ENCODE peak calls at places on chromosome 12, in ten cellular contexts. One of them, this sample, is unnamed.

GRCh38 chr12:127459687-127460086 is 807.3 kb upstream of the TMEM132C start:
- DNase-seq in Panc1: no peak
- DNase-seq in CD8-positive, alpha-beta T cell: no peak
- DNase-seq in upper lobe of right lung: no peak
- DNase-seq in stomach: no peak
- DNase-seq in colonic mucosa: no peak
- DNase-seq in psoas muscle: no peak
- DNase-seq in coronary artery: no peak
- DNase-seq in IMR-90: no peak
- DNase-seq in body of pancreas: no peak
- DNase-seq in this sample: no peak

GRCh38 chr12:57835366-57836288 is 10.9 kb downstream of the CTDSP2 start:
- DNase-seq in CD8-positive, alpha-beta T cell: no peak
- DNase-seq in upper lobe of right lung: no peak
- DNase-seq in stomach: no peak
- DNase-seq in coronary artery: no peak
- DNase-seq in IMR-90: no peak
- DNase-seq in colonic mucosa: no peak
- DNase-seq in psoas muscle: no peak
- DNase-seq in Panc1: no peak
- DNase-seq in body of pancreas: no peak
- DNase-seq in this sample: no peak

GRCh38 chr12:103169-103981 is 36.8 kb downstream of the IQSEC3 start:
- DNase-seq in Panc1: no peak
- DNase-seq in psoas muscle: no peak
- DNase-seq in coronary artery: no peak
- DNase-seq in CD8-positive, alpha-beta T cell: no peak
- DNase-seq in colonic mucosa: no peak
- DNase-seq in body of pancreas: no peak
- DNase-seq in IMR-90: no peak
- DNase-seq in stomach: no peak
- DNase-seq in upper lobe of right lung: peak; percentile 41
- DNase-seq in this sample: no peak

GRCh38 chr12:94460594-94460959 is 910 bp upstream of the CEP83 start:
- DNase-seq in psoas muscle: no peak
- DNase-seq in colonic mucosa: no peak
- DNase-seq in Panc1: no peak
- DNase-seq in body of pancreas: no peak
- DNase-seq in upper lobe of right lung: no peak
- DNase-seq in stomach: no peak
- DNase-seq in coronary artery: no peak
- DNase-seq in IMR-90: no peak
- DNase-seq in CD8-positive, alpha-beta T cell: no peak
- DNase-seq in this sample: no peak

GRCh38 chr12:67663121-67663520 is 14.6 kb downstream of the DYRK2 start:
- DNase-seq in IMR-90: peak; percentile 97
- DNase-seq in stomach: no peak
- DNase-seq in body of pancreas: no peak
- DNase-seq in colonic mucosa: no peak
- DNase-seq in Panc1: no peak
- DNase-seq in coronary artery: no peak
- DNase-seq in psoas muscle: no peak
- DNase-seq in upper lobe of right lung: no peak
- DNase-seq in CD8-positive, alpha-beta T cell: no peak
- DNase-seq in this sample: no peak

GRCh38 chr12:122790393-122791075 is 16.2 kb downstream of the CCDC62 start:
- DNase-seq in coronary artery: no peak
- DNase-seq in CD8-positive, alpha-beta T cell: no peak
- DNase-seq in stomach: no peak
- DNase-seq in psoas muscle: no peak
- DNase-seq in upper lobe of right lung: no peak
- DNase-seq in colonic mucosa: no peak
- DNase-seq in body of pancreas: no peak
- DNase-seq in IMR-90: peak; percentile 31
- DNase-seq in Panc1: no peak
- DNase-seq in this sample: no peak

GRCh38 chr12:58496411-58496810 is 423.9 kb downstream of the LRIG3 start:
- DNase-seq in Panc1: no peak
- DNase-seq in upper lobe of right lung: no peak
- DNase-seq in coronary artery: no peak
- DNase-seq in body of pancreas: no peak
- DNase-seq in psoas muscle: no peak
- DNase-seq in IMR-90: peak; percentile 30
- DNase-seq in stomach: no peak
- DNase-seq in colonic mucosa: no peak
- DNase-seq in CD8-positive, alpha-beta T cell: no peak
- DNase-seq in this sample: no peak

GRCh38 chr12:132238487-132239248 is 90.7 kb downstream of the GALNT9 start:
- DNase-seq in coronary artery: no peak
- DNase-seq in CD8-positive, alpha-beta T cell: no peak
- DNase-seq in IMR-90: no peak
- DNase-seq in colonic mucosa: no peak
- DNase-seq in stomach: no peak
- DNase-seq in Panc1: no peak
- DNase-seq in psoas muscle: no peak
- DNase-seq in upper lobe of right lung: no peak
- DNase-seq in body of pancreas: no peak
- DNase-seq in this sample: no peak

GRCh38 chr12:112711507-112711906 is 80.0 kb upstream of the RPH3A start:
- DNase-seq in body of pancreas: no peak
- DNase-seq in stomach: no peak
- DNase-seq in IMR-90: no peak
- DNase-seq in colonic mucosa: no peak
- DNase-seq in psoas muscle: no peak
- DNase-seq in coronary artery: no peak
- DNase-seq in upper lobe of right lung: no peak
- DNase-seq in Panc1: no peak
- DNase-seq in CD8-positive, alpha-beta T cell: no peak
- DNase-seq in this sample: no peak

GRCh38 chr12:112711026-112711425 is 80.5 kb upstream of the RPH3A start:
- DNase-seq in body of pancreas: no peak
- DNase-seq in psoas muscle: no peak
- DNase-seq in colonic mucosa: no peak
- DNase-seq in IMR-90: no peak
- DNase-seq in stomach: no peak
- DNase-seq in Panc1: no peak
- DNase-seq in CD8-positive, alpha-beta T cell: no peak
- DNase-seq in coronary artery: no peak
- DNase-seq in upper lobe of right lung: no peak
- DNase-seq in this sample: no peak

GRCh38 chr12:112714166-112714565 is 77.4 kb upstream of the RPH3A start:
- DNase-seq in psoas muscle: no peak
- DNase-seq in CD8-positive, alpha-beta T cell: no peak
- DNase-seq in Panc1: no peak
- DNase-seq in IMR-90: no peak
- DNase-seq in colonic mucosa: no peak
- DNase-seq in upper lobe of right lung: no peak
- DNase-seq in stomach: no peak
- DNase-seq in coronary artery: no peak
- DNase-seq in body of pancreas: no peak
- DNase-seq in this sample: no peak

DNA sequence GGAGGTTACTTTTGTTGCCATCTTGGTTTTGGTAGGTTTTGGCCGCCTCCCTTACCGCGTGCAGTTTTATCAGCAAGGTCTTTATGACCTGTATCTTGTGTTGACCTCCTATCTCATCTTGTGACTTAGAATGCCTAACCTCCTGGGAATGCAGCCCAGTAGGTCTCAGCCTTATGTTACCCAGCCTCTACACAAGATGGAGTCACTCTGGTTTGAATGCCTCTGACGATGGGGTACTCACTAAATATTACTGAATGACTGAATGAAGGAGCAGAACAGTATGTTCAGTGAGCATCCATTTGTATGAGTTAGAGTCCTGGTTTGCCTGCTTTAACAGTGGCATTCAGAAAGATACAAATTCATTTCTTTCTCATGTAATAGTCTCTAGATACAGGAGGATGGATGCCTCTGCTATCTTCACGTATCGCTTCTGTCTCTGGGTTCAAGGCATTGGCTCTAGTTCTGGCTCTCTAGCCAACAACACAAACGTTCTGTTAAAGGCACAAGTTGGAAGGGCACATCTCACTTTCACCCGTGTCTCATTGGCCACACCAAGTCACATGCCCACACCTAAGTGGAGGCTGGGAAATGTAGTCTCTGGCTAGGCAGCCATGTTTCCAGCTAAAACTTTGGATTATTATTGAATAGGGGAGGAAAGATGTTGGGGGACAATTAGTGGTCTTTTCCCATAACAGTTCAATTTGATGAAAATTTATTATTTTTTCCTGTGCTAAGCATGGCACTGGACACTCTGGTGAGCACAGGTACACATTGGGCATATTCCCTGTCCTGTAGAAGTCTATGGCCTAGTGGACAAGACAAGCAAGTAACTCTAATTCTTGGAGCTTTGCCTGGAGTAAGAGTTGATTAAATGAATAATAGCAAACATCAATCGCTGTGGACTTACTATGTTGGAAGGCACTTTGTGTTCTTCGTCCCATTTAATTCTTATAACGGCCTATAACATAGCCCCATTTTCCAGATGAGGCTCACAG is 75.2 kb upstream of the RPH3A start:
- DNase-seq in CD8-positive, alpha-beta T cell: no peak
- DNase-seq in coronary artery: no peak
- DNase-seq in upper lobe of right lung: no peak
- DNase-seq in Panc1: no peak
- DNase-seq in IMR-90: no peak
- DNase-seq in colonic mucosa: no peak
- DNase-seq in stomach: no peak
- DNase-seq in psoas muscle: no peak
- DNase-seq in body of pancreas: no peak
- DNase-seq in this sample: peak; percentile 47
- TF ChIP-seq CTCF in CD8-positive, alpha-beta T cell: no peak
- TF ChIP-seq CTCF in coronary artery: no peak
- TF ChIP-seq CTCF in upper lobe of right lung: no peak
- TF ChIP-seq CTCF in Panc1: no peak
- TF ChIP-seq CTCF in IMR-90: no peak
- TF ChIP-seq CTCF in colonic mucosa: no peak
- TF ChIP-seq CTCF in stomach: no peak
- TF ChIP-seq CTCF in psoas muscle: no peak
- TF ChIP-seq CTCF in body of pancreas: no peak
- TF ChIP-seq CTCF in this sample: no peak

GRCh38 chr12:107310621-107311020 is 217.3 kb upstream of the CRY1 start:
- DNase-seq in psoas muscle: no peak
- DNase-seq in IMR-90: no peak
- DNase-seq in coronary artery: no peak
- DNase-seq in body of pancreas: no peak
- DNase-seq in Panc1: no peak
- DNase-seq in upper lobe of right lung: no peak
- DNase-seq in CD8-positive, alpha-beta T cell: no peak
- DNase-seq in stomach: no peak
- DNase-seq in colonic mucosa: no peak
- DNase-seq in this sample: no peak

GRCh38 chr12:107309020-107309419 is 215.7 kb upstream of the CRY1 start:
- DNase-seq in stomach: no peak
- DNase-seq in colonic mucosa: no peak
- DNase-seq in coronary artery: no peak
- DNase-seq in CD8-positive, alpha-beta T cell: no peak
- DNase-seq in upper lobe of right lung: no peak
- DNase-seq in body of pancreas: no peak
- DNase-seq in psoas muscle: no peak
- DNase-seq in Panc1: no peak
- DNase-seq in IMR-90: no peak
- DNase-seq in this sample: no peak

GRCh38 chr12:107308310-107308709 is 215.0 kb upstream of the CRY1 start:
- DNase-seq in psoas muscle: no peak
- DNase-seq in stomach: no peak
- DNase-seq in CD8-positive, alpha-beta T cell: no peak
- DNase-seq in upper lobe of right lung: no peak
- DNase-seq in coronary artery: no peak
- DNase-seq in colonic mucosa: no peak
- DNase-seq in body of pancreas: no peak
- DNase-seq in IMR-90: no peak
- DNase-seq in Panc1: no peak
- DNase-seq in this sample: no peak

GRCh38 chr12:107306141-107306670 is 212.9 kb upstream of the CRY1 start:
- DNase-seq in colonic mucosa: no peak
- DNase-seq in upper lobe of right lung: no peak
- DNase-seq in CD8-positive, alpha-beta T cell: no peak
- DNase-seq in stomach: no peak
- DNase-seq in body of pancreas: no peak
- DNase-seq in psoas muscle: no peak
- DNase-seq in coronary artery: no peak
- DNase-seq in Panc1: no peak
- DNase-seq in IMR-90: no peak
- DNase-seq in this sample: no peak

DNA sequence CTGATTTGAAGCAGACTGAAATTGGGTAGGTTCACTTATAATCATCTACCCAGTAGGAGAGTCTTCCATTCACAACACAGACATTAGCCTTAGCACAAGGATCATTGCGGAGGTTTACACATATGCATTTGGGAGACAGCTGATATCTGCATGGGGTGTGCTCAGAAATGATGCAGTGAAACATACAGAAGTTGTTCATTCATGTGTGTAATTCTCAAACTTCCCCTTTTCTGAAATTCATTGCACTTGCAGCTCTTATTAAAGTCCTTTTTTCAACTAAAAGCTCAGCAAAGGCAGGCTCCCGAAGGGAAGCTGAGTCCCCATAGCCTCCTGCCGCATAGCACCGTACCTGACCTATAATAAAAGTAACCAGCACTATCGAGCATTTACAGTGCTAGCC is 218.3 kb upstream of the CRY1 start:
- DNase-seq in Panc1: no peak
- DNase-seq in colonic mucosa: no peak
- DNase-seq in stomach: no peak
- DNase-seq in body of pancreas: no peak
- DNase-seq in psoas muscle: no peak
- DNase-seq in IMR-90: no peak
- DNase-seq in coronary artery: no peak
- DNase-seq in upper lobe of right lung: no peak
- DNase-seq in CD8-positive, alpha-beta T cell: no peak
- DNase-seq in this sample: no peak
- H3K4me3 ChIP-seq in Panc1: no peak overlapping the region
- H3K4me3 ChIP-seq in colonic mucosa: no peak overlapping the region
- H3K4me3 ChIP-seq in stomach: no peak overlapping the region
- H3K4me3 ChIP-seq in body of pancreas: no peak overlapping the region
- H3K4me3 ChIP-seq in psoas muscle: no peak overlapping the region
- H3K4me3 ChIP-seq in IMR-90: no peak overlapping the region
- H3K4me3 ChIP-seq in coronary artery: no peak overlapping the region
- H3K4me3 ChIP-seq in upper lobe of right lung: no peak overlapping the region
- H3K4me3 ChIP-seq in CD8-positive, alpha-beta T cell: no peak overlapping the region
- H3K4me3 ChIP-seq in this sample: no peak overlapping the region

GRCh38 chr12:46131729-46132128 is 137.1 kb downstream of the SLC38A1 start:
- DNase-seq in coronary artery: no peak
- DNase-seq in Panc1: no peak
- DNase-seq in stomach: no peak
- DNase-seq in psoas muscle: no peak
- DNase-seq in colonic mucosa: no peak
- DNase-seq in body of pancreas: no peak
- DNase-seq in upper lobe of right lung: no peak
- DNase-seq in CD8-positive, alpha-beta T cell: no peak
- DNase-seq in IMR-90: no peak
- DNase-seq in this sample: no peak

GRCh38 chr12:46124848-46125619 is 134.7 kb upstream of the SCAF11 start:
- DNase-seq in stomach: peak; percentile 41
- DNase-seq in Panc1: peak; percentile 54
- DNase-seq in colonic mucosa: peak; percentile 67
- DNase-seq in psoas muscle: no peak
- DNase-seq in upper lobe of right lung: no peak
- DNase-seq in body of pancreas: peak; percentile 61
- DNase-seq in coronary artery: no peak
- DNase-seq in CD8-positive, alpha-beta T cell: peak; percentile 56
- DNase-seq in IMR-90: peak; percentile 87
- DNase-seq in this sample: no peak

GRCh38 chr12:46124132-46124847 is 133.9 kb upstream of the SCAF11 start:
- DNase-seq in stomach: no peak
- DNase-seq in psoas muscle: no peak
- DNase-seq in upper lobe of right lung: no peak
- DNase-seq in IMR-90: peak; percentile 7
- DNase-seq in coronary artery: no peak
- DNase-seq in body of pancreas: no peak
- DNase-seq in CD8-positive, alpha-beta T cell: no peak
- DNase-seq in colonic mucosa: no peak
- DNase-seq in Panc1: no peak
- DNase-seq in this sample: no peak

GRCh38 chr12:46126050-46126727 is 135.8 kb upstream of the SCAF11 start:
- DNase-seq in body of pancreas: no peak
- DNase-seq in CD8-positive, alpha-beta T cell: no peak
- DNase-seq in coronary artery: no peak
- DNase-seq in IMR-90: no peak
- DNase-seq in upper lobe of right lung: no peak
- DNase-seq in Panc1: no peak
- DNase-seq in stomach: no peak
- DNase-seq in colonic mucosa: no peak
- DNase-seq in psoas muscle: no peak
- DNase-seq in this sample: no peak
- H3K27ac ChIP-seq in body of pancreas: no peak overlapping the region
- H3K27ac ChIP-seq in CD8-positive, alpha-beta T cell: no peak overlapping the region
- H3K27ac ChIP-seq in coronary artery: no peak overlapping the region
- H3K27ac ChIP-seq in IMR-90: no peak overlapping the region
- H3K27ac ChIP-seq in upper lobe of right lung: no peak overlapping the region
- H3K27ac ChIP-seq in Panc1: no peak overlapping the region
- H3K27ac ChIP-seq in stomach: no peak overlapping the region
- H3K27ac ChIP-seq in colonic mucosa: no peak overlapping the region
- H3K27ac ChIP-seq in psoas muscle: no peak overlapping the region
- H3K27ac ChIP-seq in this sample: peak overlapping the region; percentile 70

GRCh38 chr12:1517007-1517406 is 77.4 kb downstream of the FBXL14 start:
- DNase-seq in IMR-90: peak; percentile 82
- DNase-seq in Panc1: no peak
- DNase-seq in coronary artery: peak; percentile 41
- DNase-seq in body of pancreas: no peak
- DNase-seq in upper lobe of right lung: no peak
- DNase-seq in psoas muscle: no peak
- DNase-seq in stomach: no peak
- DNase-seq in CD8-positive, alpha-beta T cell: no peak
- DNase-seq in colonic mucosa: no peak
- DNase-seq in this sample: no peak
- TF ChIP-seq CTCF in IMR-90: peak; percentile 43
- TF ChIP-seq CTCF in Panc1: peak; percentile 60
- TF ChIP-seq CTCF in coronary artery: no peak
- TF ChIP-seq CTCF in body of pancreas: no peak
- TF ChIP-seq CTCF in upper lobe of right lung: peak; percentile 36
- TF ChIP-seq CTCF in psoas muscle: peak; percentile 9
- TF ChIP-seq CTCF in stomach: no peak
- TF ChIP-seq CTCF in CD8-positive, alpha-beta T cell: no peak
- TF ChIP-seq CTCF in colonic mucosa: peak; percentile 32
- TF ChIP-seq CTCF in this sample: no peak

This sample was measured in dorsolateral prefrontal cortex.